ENCODE peak calls at places on chromosome 1, in six cellular contexts. J is transverse colon; N is body of pancreas; Y is CD8-positive, alpha-beta T cell; F is fibroblast of lung; I is spleen. H is an unnamed sample. For H3K4me1, the result is how much of the 10 kb centered on the place peaks cover.

GRCh38 chr1:170967042-170967910 is 31.9 kb downstream of the MROH9 start:
- DNase-seq in J (no peak), N (peak), Y (no peak), F (peak), I (no peak), H (no peak)

GRCh38 chr1:3038113-3038551 is 16.9 kb downstream of the ACTRT2 start:
- DNase-seq in J (no peak), N (peak), Y (no peak), F (no peak), I (peak), H (no peak)

GRCh38 chr1:202012544-202013478 is 2.4 kb downstream of the ELF3 start:
- DNase-seq in J (peak), N (peak), Y (no peak), F (no peak), I (no peak), H (peak)

GRCh38 chr1:152926091-152926490 is 17.7 kb downstream of the IVL start:
- DNase-seq in J (no peak), N (no peak), Y (no peak), F (peak), I (no peak), H (no peak)

GRCh38 chr1:222454782-222455181 is 93.1 kb downstream of the HHIPL2 start:
- DNase-seq in J (peak), N (no peak), Y (no peak), F (peak), I (no peak), H (no peak)

GRCh38 chr1:221839321-221839720 is 97.4 kb upstream of the DUSP10 start:
- DNase-seq in J (no peak), N (no peak), Y (no peak), F (no peak), I (no peak), H (no peak)

GRCh38 chr1:19065526-19066247 is 109.2 kb upstream of the IFFO2 start:
- DNase-seq in J (no peak), N (no peak), Y (no peak), F (no peak), I (no peak), H (no peak)

GRCh38 chr1:36387141-36387949 is 1.6 kb upstream of the STK40 start:
- DNase-seq in J (no peak), N (no peak), Y (no peak), F (peak), I (no peak), H (no peak)

GRCh38 chr1:221991221-221991620 is 249.3 kb upstream of the DUSP10 start:
- DNase-seq in J (no peak), N (no peak), Y (no peak), F (peak), I (no peak), H (no peak)

GRCh38 chr1:172287207-172287606 is 133.3 kb upstream of the C1orf105 start:
- DNase-seq in J (peak), N (peak), Y (no peak), F (peak), I (peak), H (peak)

GRCh38 chr1:156746716-156747631 is 4.5 kb downstream of the HDGF start:
- DNase-seq in J (peak), N (peak), Y (peak), F (peak), I (peak), H (peak)

GRCh38 chr1:87034351-87034750 is 119.9 kb downstream of the HS2ST1 start:
- DNase-seq in J (no peak), N (no peak), Y (no peak), F (no peak), I (no peak), H (no peak)

GRCh38 chr1:236686815-236687160 is 489 bp downstream of the ACTN2 start:
- DNase-seq in J (no peak), N (no peak), Y (no peak), F (no peak), I (no peak), H (no peak)

GRCh38 chr1:81678779-81679178 is 122.0 kb upstream of the ADGRL2 start:
- DNase-seq in J (no peak), N (no peak), Y (no peak), F (no peak), I (no peak), H (no peak)

GRCh38 chr1:70717656-70718055 is 306.6 kb downstream of the CTH start:
- DNase-seq in J (no peak), N (no peak), Y (no peak), F (no peak), I (no peak), H (no peak)

GRCh38 chr1:18279713-18280074 is 172.1 kb downstream of the IGSF21 start:
- DNase-seq in J (no peak), N (no peak), Y (no peak), F (no peak), I (no peak), H (no peak)

GRCh38 chr1:42148166-42148565 is 5.0 kb upstream of the GUCA2B start:
- DNase-seq in J (no peak), N (no peak), Y (no peak), F (no peak), I (no peak), H (no peak)

GRCh38 chr1:88180449-88181108 is 503.5 kb upstream of the PKN2 start:
- DNase-seq in J (peak), N (peak), Y (peak), F (peak), I (peak), H (peak)

GRCh38 chr1:228276901-228277490 is 69.2 kb downstream of the OBSCN start:
- DNase-seq in J (no peak), N (no peak), Y (peak), F (no peak), I (peak), H (no peak)

GRCh38 chr1:96538883-96539282 is 182.7 kb upstream of the PTBP2 start:
- DNase-seq in J (peak), N (peak), Y (no peak), F (peak), I (no peak), H (peak)

GRCh38 chr1:116445534-116445933 is 72.5 kb downstream of the ATP1A1 start:
- DNase-seq in J (no peak), N (no peak), Y (no peak), F (no peak), I (no peak), H (no peak)

GRCh38 chr1:62428351-62428750 is 8.5 kb upstream of the USP1 start:
- DNase-seq in J (no peak), N (peak), Y (no peak), F (peak), I (no peak), H (no peak)

GRCh38 chr1:45510972-45511527 is 10.6 kb downstream of the PRDX1 start:
- DNase-seq in J (no peak), N (no peak), Y (no peak), F (no peak), I (no peak), H (no peak)

GRCh38 chr1:151565500-151566189 is 25.5 kb downstream of the TUFT1 start:
- DNase-seq in J (no peak), N (no peak), Y (no peak), F (no peak), I (no peak), H (no peak)

GRCh38 chr1:207312604-207312920 is 8.9 kb upstream of the CD55 start:
- DNase-seq in J (no peak), N (no peak), Y (no peak), F (no peak), I (no peak), H (no peak)

GRCh38 chr1:94795321-94795899 is 24.7 kb upstream of the SLC44A3 start:
- DNase-seq in J (no peak), N (no peak), Y (no peak), F (no peak), I (no peak), H (no peak)

GRCh38 chr1:99786751-99787501 is 20.5 kb upstream of the FRRS1 start:
- DNase-seq in J (no peak), N (no peak), Y (no peak), F (no peak), I (no peak), H (no peak)

GRCh38 chr1:41608242-41608641 is 123.8 kb upstream of the EDN2 start:
- DNase-seq in J (no peak), N (no peak), Y (no peak), F (peak), I (no peak), H (no peak)

GRCh38 chr1:100147875-100148274 is 14.9 kb downstream of the TRMT13 start:
- DNase-seq in J (no peak), N (no peak), Y (no peak), F (no peak), I (no peak), H (no peak)

GRCh38 chr1:80837066-80837465 is 963.7 kb upstream of the ADGRL2 start:
- DNase-seq in J (no peak), N (no peak), Y (no peak), F (no peak), I (no peak), H (no peak)

GRCh38 chr1:89780721-89781120 is 40.1 kb upstream of the LRRC8D start:
- DNase-seq in J (no peak), N (no peak), Y (no peak), F (peak), I (no peak), H (no peak)

GRCh38 chr1:27595597-27595996 is 8.3 kb downstream of the AHDC1 start:
- DNase-seq in J (no peak), N (no peak), Y (no peak), F (no peak), I (no peak), H (no peak)

GRCh38 chr1:60228253-60228594 is 154.7 kb upstream of the C1orf87 start:
- DNase-seq in J (no peak), N (no peak), Y (no peak), F (no peak), I (no peak), H (no peak)

GRCh38 chr1:6416906-6417305 is 2.8 kb downstream of the HES2 start:
- DNase-seq in J (no peak), N (no peak), Y (no peak), F (no peak), I (no peak), H (no peak)

GRCh38 chr1:6415979-6416656 is 3.6 kb downstream of the HES2 start:
- DNase-seq in J (no peak), N (no peak), Y (no peak), F (no peak), I (no peak), H (no peak)

GRCh38 chr1:6412896-6413295 is 6.8 kb downstream of the HES2 start:
- DNase-seq in J (peak), N (no peak), Y (no peak), F (peak), I (no peak), H (no peak)

GRCh38 chr1:6414881-6415280 is 4.8 kb downstream of the HES2 start:
- DNase-seq in J (peak), N (no peak), Y (no peak), F (no peak), I (no peak), H (peak)

DNA sequence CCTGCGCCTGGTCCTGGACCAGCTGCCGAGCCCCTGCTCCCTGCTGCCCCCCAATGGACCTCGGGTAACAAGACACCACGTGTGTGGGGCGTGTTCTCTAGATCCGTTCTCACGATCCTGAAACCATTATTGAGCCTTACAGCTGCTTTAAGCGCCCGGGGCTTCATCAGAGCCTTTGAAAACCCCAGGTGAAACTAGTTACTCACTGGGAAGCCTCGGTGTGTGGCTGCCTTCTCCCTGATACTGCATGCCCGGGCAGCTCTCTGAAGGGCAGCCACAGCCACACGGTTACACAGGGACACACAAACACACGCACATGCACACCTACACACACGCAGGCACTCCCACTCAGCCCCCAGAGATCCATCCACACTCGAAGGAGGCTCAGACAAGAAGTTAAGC is 5.3 kb downstream of the HES2 start:
- DNase-seq in J (peak), N (no peak), Y (no peak), F (peak), I (no peak), H (peak)
- TF ChIP-seq CTCF in J (no peak), N (no peak), Y (no peak), F (peak), I (peak), H (no peak)

GRCh38 chr1:52906135-52906603 is 15.4 kb downstream of the ECHDC2 start:
- DNase-seq in J (no peak), N (no peak), Y (no peak), F (no peak), I (no peak), H (no peak)

GRCh38 chr1:52905376-52905698 is 16.2 kb downstream of the ECHDC2 start:
- DNase-seq in J (no peak), N (no peak), Y (no peak), F (no peak), I (no peak), H (no peak)

GRCh38 chr1:52904590-52905375 is 16.8 kb downstream of the ECHDC2 start:
- DNase-seq in J (no peak), N (no peak), Y (peak), F (peak), I (no peak), H (no peak)

GRCh38 chr1:52899445-52899894 is 22.1 kb downstream of the ECHDC2 start:
- DNase-seq in J (no peak), N (no peak), Y (no peak), F (peak), I (no peak), H (no peak)

DNA sequence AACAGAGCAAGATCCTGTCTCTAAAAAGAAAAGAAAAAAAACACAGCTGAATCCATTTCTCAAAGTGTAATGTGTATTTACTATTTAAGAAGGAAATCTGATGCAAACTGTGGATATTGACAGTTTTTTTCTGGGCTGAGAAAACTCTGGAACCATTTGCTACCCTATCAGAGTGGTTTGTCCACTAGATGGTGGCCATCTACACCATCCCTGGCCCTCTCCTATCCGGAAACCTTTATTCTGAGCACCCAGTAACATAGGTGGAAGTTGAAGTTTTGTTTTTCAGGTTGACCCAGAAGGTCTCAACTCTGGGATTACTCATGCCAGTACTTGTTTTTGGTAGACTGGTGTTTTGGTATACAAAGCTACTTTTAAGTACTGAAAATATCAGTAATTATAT is 20.2 kb downstream of the ECHDC2 start:
- DNase-seq in J (no peak), N (no peak), Y (no peak), F (no peak), I (no peak), H (no peak)
- H3K4me1 ChIP-seq in J (under half), N (under half), Y (under half), F (under half), I (under half), H (under half)

GRCh38 chr1:205832326-205832751 is 17.6 kb downstream of the PM20D1 start:
- DNase-seq in J (no peak), N (peak), Y (no peak), F (no peak), I (no peak), H (no peak)

GRCh38 chr1:205826975-205827374 is 14.0 kb upstream of the SLC41A1 start:
- DNase-seq in J (no peak), N (no peak), Y (no peak), F (no peak), I (no peak), H (no peak)

GRCh38 chr1:205824180-205824579 is 11.2 kb upstream of the SLC41A1 start:
- DNase-seq in J (no peak), N (no peak), Y (no peak), F (peak), I (no peak), H (no peak)

GRCh38 chr1:205826407-205826806 is 13.4 kb upstream of the SLC41A1 start:
- DNase-seq in J (no peak), N (no peak), Y (no peak), F (no peak), I (no peak), H (no peak)

GRCh38 chr1:205827623-205828022 is 14.6 kb upstream of the SLC41A1 start:
- DNase-seq in J (no peak), N (peak), Y (no peak), F (no peak), I (no peak), H (no peak)
- TF ChIP-seq CTCF in J (no peak), N (no peak), Y (no peak), F (no peak), I (no peak), H (no peak)

GRCh38 chr1:160724445-160725242 is 13.0 kb upstream of the CD48 start:
- DNase-seq in J (no peak), N (no peak), Y (no peak), F (no peak), I (no peak), H (no peak)
- H3K4me1 ChIP-seq in J (under half), N (under half), Y (under half), F (under half), I (under half), H (under half)

GRCh38 chr1:9246841-9247785 is 12.5 kb downstream of the H6PD start:
- DNase-seq in J (no peak), N (no peak), Y (no peak), F (no peak), I (peak), H (no peak)
- TF ChIP-seq CTCF in J (no peak), N (no peak), Y (no peak), F (no peak), I (no peak), H (no peak)